ENCODE peak calls at places on chromosome 21, in nine cellular contexts. Y is hypothalamus; B is iPS-NIHi11; R is ACHN; Q is fibroblast of lung; H is NCI-H524 treated with DMSO at 0.1 percent for 48 hours; Z is activated CD8-positive, alpha-beta T cell treated with anti-CD3 and anti-CD28 coated beads for 36 hours; C is GM13977; D is SK-N-MC. E is an unnamed sample.

GRCh38 chr21:38861989-38862683 is 56.4 kb downstream of the ETS2 start:
- DNase-seq in H (no peak), D (no peak), R (no peak), Z (peak), Y (no peak), C (no peak), Q (no peak), B (no peak), E (no peak)

GRCh38 chr21:34180826-34181359 is 107.5 kb downstream of the MRPS6 start:
- DNase-seq in C (no peak), Q (no peak), R (no peak), Y (peak), H (no peak), B (no peak), D (no peak), Z (no peak), E (no peak)

GRCh38 chr21:25626752-25627151 is 12.3 kb upstream of the JAM2 start:
- DNase-seq in B (peak), H (no peak), C (no peak), Q (no peak), R (no peak), Y (peak), D (no peak), Z (no peak), E (no peak)

GRCh38 chr21:17089121-17089520 is 423.7 kb upstream of the CXADR start:
- DNase-seq in B (no peak), C (no peak), D (no peak), R (no peak), H (no peak), Y (no peak), Z (no peak), Q (peak), E (no peak)

GRCh38 chr21:43866233-43866632 is 1.2 kb downstream of the AGPAT3 start:
- DNase-seq in R (no peak), D (peak), Z (peak), Q (peak), B (no peak), H (no peak), C (peak), Y (peak), E (peak)

GRCh38 chr21:33518899-33519298 is 23.0 kb downstream of the GART start:
- DNase-seq in R (no peak), Y (no peak), Q (no peak), C (no peak), H (no peak), D (no peak), B (no peak), Z (no peak), E (no peak)

GRCh38 chr21:38878394-38879179 is 72.9 kb downstream of the ETS2 start:
- DNase-seq in C (no peak), D (no peak), B (no peak), Y (no peak), H (no peak), Z (no peak), R (no peak), Q (no peak), E (no peak)

GRCh38 chr21:34886554-34887385 is 162.3 kb downstream of the RUNX1 start:
- DNase-seq in Q (peak), Z (peak), R (no peak), B (no peak), H (no peak), Y (no peak), D (no peak), C (peak), E (no peak)

GRCh38 chr21:45578811-45579381 is 36.7 kb upstream of the SLC19A1 start:
- DNase-seq in C (no peak), Q (no peak), Y (no peak), D (no peak), H (no peak), Z (no peak), B (no peak), R (no peak), E (no peak)

GRCh38 chr21:41610042-41610839 is 102.3 kb upstream of the TMPRSS2 start:
- DNase-seq in B (peak), Z (peak), C (peak), D (no peak), Q (peak), H (no peak), Y (no peak), R (peak), E (peak)

GRCh38 chr21:41926807-41927171 is 27.0 kb downstream of the C2CD2 start:
- DNase-seq in C (no peak), D (no peak), B (no peak), R (no peak), Z (no peak), Q (no peak), Y (no peak), H (no peak), E (no peak)

GRCh38 chr21:31686272-31686913 is 26.9 kb downstream of the SOD1 start:
- DNase-seq in R (no peak), D (no peak), C (no peak), Q (no peak), Z (no peak), B (no peak), Y (no peak), H (no peak), E (no peak)

GRCh38 chr21:37561506-37561905 is 194.9 kb downstream of the DYRK1A start:
- DNase-seq in H (no peak), C (no peak), Q (no peak), B (no peak), Y (no peak), Z (no peak), R (no peak), D (no peak), E (no peak)

GRCh38 chr21:38334866-38335265 is 78.1 kb downstream of the KCNJ15 start:
- DNase-seq in C (no peak), D (no peak), R (no peak), B (no peak), H (no peak), Z (no peak), Q (no peak), Y (no peak), E (no peak)

GRCh38 chr21:19011448-19011847 is 607.9 kb upstream of the TMPRSS15 start:
- DNase-seq in Z (no peak), Y (no peak), R (no peak), D (no peak), B (no peak), C (no peak), H (no peak), Q (no peak), E (no peak)

GRCh38 chr21:36024782-36025181 is 35.5 kb downstream of the SETD4 start:
- DNase-seq in Z (no peak), Y (no peak), R (no peak), H (no peak), C (no peak), D (no peak), Q (no peak), B (no peak), E (no peak)

GRCh38 chr21:16942703-16943102 is 570.1 kb upstream of the CXADR start:
- DNase-seq in Z (no peak), C (no peak), D (no peak), H (no peak), B (peak), Q (peak), R (peak), Y (no peak), E (no peak)

GRCh38 chr21:35426897-35427296 is 377.8 kb upstream of the RUNX1 start:
- DNase-seq in D (no peak), Y (no peak), Q (no peak), R (no peak), H (no peak), B (no peak), C (no peak), Z (no peak), E (no peak)

GRCh38 chr21:44423312-44423821 is 31.9 kb upstream of the LRRC3 start:
- DNase-seq in Y (no peak), H (no peak), R (no peak), B (no peak), Q (no peak), Z (no peak), D (no peak), C (no peak), E (no peak)

GRCh38 chr21:41678944-41679343 is 87.9 kb downstream of the RIPK4 start:
- DNase-seq in Z (peak), B (peak), H (peak), R (peak), C (no peak), D (no peak), Y (peak), Q (peak), E (peak)

GRCh38 chr21:19010996-19011395 is 607.4 kb upstream of the TMPRSS15 start:
- DNase-seq in R (no peak), B (no peak), H (no peak), C (no peak), Q (no peak), Z (no peak), Y (no peak), D (no peak), E (no peak)

GRCh38 chr21:41601573-41602371 is 93.8 kb upstream of the TMPRSS2 start:
- DNase-seq in D (no peak), Q (no peak), R (peak), H (no peak), C (no peak), Z (no peak), B (no peak), Y (no peak), E (peak)

GRCh38 chr21:31252611-31253010 is 91.5 kb downstream of the TIAM1 start:
- DNase-seq in D (no peak), C (no peak), B (no peak), Y (no peak), Z (no peak), R (no peak), Q (no peak), H (no peak), E (no peak)

GRCh38 chr21:36381841-36382589 is 3.2 kb upstream of the CHAF1B start:
- DNase-seq in D (no peak), B (no peak), H (no peak), Z (no peak), Y (no peak), Q (peak), C (no peak), R (peak), E (no peak)

GRCh38 chr21:43333301-43334062 is 93.4 kb downstream of the SIK1 start:
- DNase-seq in C (no peak), H (no peak), Z (no peak), Q (peak), R (peak), B (peak), Y (no peak), D (no peak), E (peak)

GRCh38 chr21:29504751-29505321 is 206.1 kb downstream of the BACH1 start:
- DNase-seq in H (no peak), Z (no peak), Q (no peak), C (no peak), Y (no peak), B (no peak), R (peak), D (no peak), E (no peak)

GRCh38 chr21:34579411-34579810 is 35.5 kb downstream of the RCAN1 start:
- DNase-seq in Y (no peak), H (no peak), C (no peak), Z (no peak), B (no peak), D (no peak), R (no peak), Q (peak), E (no peak)

GRCh38 chr21:45577806-45578801 is 35.9 kb upstream of the SLC19A1 start:
- DNase-seq in Q (no peak), C (no peak), R (no peak), Z (no peak), B (no peak), Y (no peak), H (peak), D (no peak), E (peak)

GRCh38 chr21:26962516-26963305 is 4.2 kb downstream of the ADAMTS5 start:
- DNase-seq in R (no peak), C (no peak), Y (no peak), D (peak), H (no peak), Z (no peak), B (no peak), Q (peak), E (no peak)

GRCh38 chr21:37198989-37199924 is 67.9 kb downstream of the VPS26C start:
- DNase-seq in H (no peak), Z (no peak), D (no peak), C (no peak), B (peak), R (no peak), Y (no peak), Q (peak), E (no peak)

GRCh38 chr21:39774252-39774651 is 29.3 kb downstream of the IGSF5 start:
- DNase-seq in Y (no peak), B (no peak), Z (no peak), C (no peak), H (no peak), D (no peak), Q (no peak), R (no peak), E (no peak)

GRCh38 chr21:36980280-36981048 is 14.0 kb upstream of the HLCS start:
- DNase-seq in H (no peak), D (no peak), C (no peak), R (peak), Q (no peak), Z (peak), B (peak), Y (no peak), E (peak)

GRCh38 chr21:32994305-32994704 is 31.4 kb upstream of the OLIG2 start:
- DNase-seq in H (no peak), Q (peak), Y (no peak), Z (no peak), D (no peak), C (peak), R (peak), B (no peak), E (no peak)

GRCh38 chr21:16821588-16821987 is 691.3 kb upstream of the CXADR start:
- DNase-seq in C (no peak), B (no peak), Q (no peak), H (no peak), Y (no peak), R (peak), Z (no peak), D (no peak), E (no peak)

E was measured in breast epithelium.